ENCODE peak calls at places on chromosomes 4 and X, in nine cellular contexts. C is NCI-H460; N is OCI-LY7; Z is NB4; R is NCI-H748 treated with DMSO at 0.1 percent for 48 hours; B is osteocyte; U is stimulated activated CD8-positive, alpha-beta memory T cell treated with anti-CD3 and anti-CD28 coated beads, Interleukin-7, amount 100 ng/mL, for 1 hour; T is activated CD4-positive, alpha-beta T cell treated with anti-CD3 and anti-CD28 coated beads for 4 hours; I is HEK293T. E is an unnamed sample.

GRCh38 chr4:87260477-87260876 is 40.1 kb upstream of the KLHL8 start:
- DNase-seq in C (no peak), T (no peak), I (no peak), B (no peak), Z (no peak), U (no peak), R (no peak), N (no peak), E (no peak)

GRCh38 chr4:88409789-88410188 is 31.1 kb downstream of the HERC6 start:
- DNase-seq in R (no peak), Z (no peak), B (no peak), N (no peak), I (no peak), U (no peak), T (no peak), C (no peak), E (no peak)

GRCh38 chr4:94880976-94881375 is 123.2 kb downstream of the BMPR1B start:
- DNase-seq in C (no peak), I (no peak), T (no peak), R (no peak), U (no peak), Z (no peak), N (no peak), B (no peak), E (no peak)

GRCh38 chrX:41827886-41828285 is 95.5 kb downstream of the CASK start:
- DNase-seq in B (no peak), R (no peak), C (no peak), N (no peak), T (no peak), Z (no peak), I (no peak), U (no peak), E (no peak)

GRCh38 chr4:184250795-184251679 is 33.4 kb upstream of the ENPP6 start:
- DNase-seq in C (peak), T (peak), N (peak), U (no peak), B (peak), R (peak), Z (peak), I (peak), E (peak)

GRCh38 chr4:180150818-180151217 is 2092.4 kb upstream of the TENM3 start:
- DNase-seq in T (no peak), B (no peak), C (no peak), N (peak), Z (peak), U (no peak), R (peak), I (no peak), E (peak)

GRCh38 chr4:40066651-40067050 is 10.0 kb downstream of the N4BP2 start:
- DNase-seq in I (no peak), T (no peak), R (no peak), B (no peak), Z (no peak), N (no peak), U (no peak), C (no peak), E (no peak)

GRCh38 chr4:128242601-128243000 is 45.0 kb downstream of the PGRMC2 start:
- DNase-seq in U (no peak), N (no peak), T (no peak), R (no peak), C (no peak), Z (no peak), I (no peak), B (no peak), E (no peak)

GRCh38 chrX:10243056-10243455 is 86.3 kb downstream of the CLCN4 start:
- DNase-seq in U (no peak), C (no peak), T (no peak), N (no peak), B (no peak), Z (no peak), R (peak), I (no peak), E (no peak)

GRCh38 chr4:175418511-175418910 is 393.6 kb downstream of the GPM6A start:
- DNase-seq in R (no peak), T (no peak), N (no peak), B (no peak), U (no peak), C (no peak), Z (no peak), I (no peak), E (no peak)

GRCh38 chr4:39357002-39357401 is 9.2 kb downstream of the RFC1 start:
- DNase-seq in R (no peak), U (no peak), N (peak), I (no peak), T (no peak), B (no peak), Z (peak), C (no peak), E (peak)

GRCh38 chrX:136711147-136711546 is 63.2 kb downstream of the CD40LG start:
- DNase-seq in B (no peak), R (no peak), I (no peak), C (peak), U (no peak), N (peak), Z (peak), T (no peak), E (no peak)

GRCh38 chr4:134216436-134216835 is 14.8 kb upstream of the PABPC4L start:
- DNase-seq in I (no peak), T (no peak), B (no peak), R (no peak), Z (no peak), N (no peak), U (no peak), C (no peak), E (no peak)

GRCh38 chr4:10619855-10620254 is 64.7 kb downstream of the CLNK start:
- DNase-seq in T (no peak), I (no peak), C (peak), Z (no peak), R (no peak), N (no peak), B (no peak), U (no peak), E (no peak)

GRCh38 chrX:3584415-3584996 is 128.9 kb downstream of the PRKX start:
- DNase-seq in C (no peak), R (peak), T (no peak), B (no peak), N (no peak), U (no peak), Z (no peak), I (no peak), E (no peak)

GRCh38 chrX:103155201-103155600 is 59.7 kb upstream of the BEX4 start:
- DNase-seq in C (no peak), N (no peak), I (no peak), R (no peak), B (no peak), Z (peak), T (no peak), U (no peak), E (peak)

GRCh38 chr4:137129471-137130244 is 402.6 kb downstream of the PCDH18 start:
- DNase-seq in I (no peak), C (no peak), Z (no peak), U (no peak), B (no peak), R (no peak), T (no peak), N (no peak), E (no peak)

GRCh38 chr4:85669992-85670548 is 195.1 kb downstream of the ARHGAP24 start:
- DNase-seq in B (no peak), N (no peak), R (no peak), C (no peak), T (no peak), I (no peak), U (no peak), Z (no peak), E (no peak)

GRCh38 chrX:54043084-54043483 is 1.2 kb downstream of the PHF8 start:
- DNase-seq in R (no peak), I (no peak), C (no peak), B (no peak), U (no peak), Z (no peak), T (no peak), N (peak), E (no peak)

GRCh38 chrX:110853610-110854009 is 58.0 kb upstream of the CHRDL1 start:
- DNase-seq in Z (peak), I (peak), B (no peak), R (peak), T (no peak), C (peak), N (no peak), U (no peak), E (peak)

GRCh38 chr4:158046345-158046744 is 126.5 kb downstream of the GASK1B start:
- DNase-seq in U (no peak), C (no peak), Z (no peak), N (no peak), R (no peak), T (no peak), I (no peak), B (no peak), E (no peak)

GRCh38 chr4:122205687-122206086 is 53.6 kb downstream of the BLTP1 start:
- DNase-seq in N (peak), Z (peak), U (no peak), B (no peak), R (no peak), I (no peak), T (no peak), C (no peak), E (no peak)

GRCh38 chr4:144667500-144667899 is 21.5 kb downstream of the HHIP start:
- DNase-seq in I (no peak), Z (no peak), R (no peak), B (no peak), T (no peak), N (no peak), C (no peak), U (no peak), E (no peak)

GRCh38 chrX:41542151-41542935 is 95.2 kb downstream of the NYX start:
- DNase-seq in I (no peak), B (no peak), C (no peak), T (no peak), U (no peak), N (no peak), R (no peak), Z (no peak), E (no peak)

GRCh38 chr4:16294455-16294854 is 68.2 kb upstream of the TAPT1 start:
- DNase-seq in C (no peak), U (no peak), B (no peak), T (no peak), I (no peak), N (no peak), R (no peak), Z (no peak), E (peak)

GRCh38 chr4:116180056-116180690 is 905.2 kb downstream of the TRAM1L1 start:
- DNase-seq in C (peak), R (peak), B (no peak), Z (peak), I (peak), N (peak), U (no peak), T (no peak), E (no peak)

GRCh38 chrX:81120270-81120935 is 81.3 kb downstream of the HMGN5 start:
- DNase-seq in Z (peak), C (no peak), B (no peak), T (no peak), U (no peak), N (peak), I (peak), R (no peak), E (no peak)

GRCh38 chr4:155496294-155496626 is 119.5 kb upstream of the MAP9 start:
- DNase-seq in I (no peak), Z (no peak), R (no peak), U (no peak), N (no peak), T (no peak), B (no peak), C (no peak), E (no peak)

GRCh38 chr4:11625206-11625605 is 196.5 kb upstream of the HS3ST1 start:
- DNase-seq in Z (no peak), T (no peak), I (no peak), C (no peak), U (no peak), N (no peak), R (no peak), B (no peak), E (no peak)

GRCh38 chr4:26938516-26938915 is 77.9 kb downstream of the STIM2 start:
- DNase-seq in Z (no peak), R (no peak), N (no peak), I (no peak), U (no peak), C (no peak), T (no peak), B (no peak), E (no peak)

GRCh38 chr4:69617083-69617694 is 22.3 kb downstream of the UGT2A2 start:
- DNase-seq in T (no peak), R (no peak), B (no peak), C (peak), U (no peak), I (peak), N (peak), Z (peak), E (peak)

GRCh38 chr4:185238261-185238681 is 28.9 kb downstream of the SNX25 start:
- DNase-seq in R (no peak), C (no peak), Z (no peak), B (no peak), U (no peak), N (no peak), I (no peak), T (no peak), E (no peak)

GRCh38 chr4:67668315-67668714 is 32.6 kb downstream of the UBA6 start:
- DNase-seq in I (no peak), N (no peak), R (no peak), T (no peak), Z (no peak), C (no peak), U (no peak), B (no peak), E (no peak)

GRCh38 chr4:154376461-154376860 is 115.1 kb downstream of the DCHS2 start:
- DNase-seq in I (no peak), B (no peak), T (no peak), U (no peak), R (no peak), N (no peak), Z (no peak), C (no peak), E (no peak)

GRCh38 chr4:152850377-152850776 is 70.6 kb downstream of the ARFIP1 start:
- DNase-seq in B (no peak), C (no peak), U (peak), I (no peak), N (peak), R (no peak), T (peak), Z (peak), E (peak)

GRCh38 chrX:625137-625691 is 5.4 kb upstream of the SHOX start:
- DNase-seq in C (no peak), T (no peak), I (no peak), N (no peak), U (no peak), R (no peak), B (peak), Z (no peak), E (no peak)